ENCODE peak calls at places on chromosomes 12 and 14, in five cellular contexts. T is upper lobe of left lung, L is adrenal gland, J is ovary, S is vagina. D is an unnamed sample.

GRCh38 chr12:70277973-70278372 is 34.7 kb downstream of the CNOT2 start:
- DNase-seq in T (no peak), L (no peak), J (no peak), S (no peak), D (no peak)

GRCh38 chr12:56224954-56225353 is 812 bp downstream of the NABP2 start:
- DNase-seq in T (no peak), L (no peak), J (no peak), S (no peak), D (no peak)

GRCh38 chr12:45209784-45210183 is 6.1 kb upstream of the ANO6 start:
- DNase-seq in T (no peak), L (no peak), J (no peak), S (no peak), D (no peak)

GRCh38 chr12:80216890-80217559 is 117.7 kb downstream of the OTOGL start:
- DNase-seq in T (no peak), L (no peak), J (no peak), S (no peak), D (no peak)

GRCh38 chr12:101086490-101086889 is 123.5 kb downstream of the SLC5A8 start:
- DNase-seq in T (no peak), L (no peak), J (no peak), S (no peak), D (no peak)

GRCh38 chr14:102215522-102216250 is 76.0 kb downstream of the WDR20 start:
- DNase-seq in T (no peak), L (no peak), J (no peak), S (no peak), D (no peak)

GRCh38 chr12:54251667-54252284 is 28.1 kb downstream of the CBX5 start:
- DNase-seq in T (no peak), L (no peak), J (no peak), S (no peak), D (no peak)

GRCh38 chr14:56333361-56334279 is 215.4 kb downstream of the PELI2 start:
- DNase-seq in T (peak; percentile 36), L (no peak), J (no peak), S (no peak), D (no peak)

GRCh38 chr12:104602901-104603300 is 146.2 kb downstream of the CHST11 start:
- DNase-seq in T (no peak), L (no peak), J (no peak), S (no peak), D (no peak)

GRCh38 chr12:132972374-132972773 is 13.8 kb upstream of the ZNF26 start:
- DNase-seq in T (no peak), L (no peak), J (no peak), S (no peak), D (no peak)
- H3K9me3 ChIP-seq in T (no peaks in the 10 kb centered on the region), L (no peaks in the 10 kb centered on the region), J (peaks cover 9% of the 10 kb centered on the region), S (no peaks in the 10 kb centered on the region), D (no peaks in the 10 kb centered on the region)

GRCh38 chr14:35949933-35950332 is 123.8 kb downstream of the BRMS1L start:
- DNase-seq in T (no peak), L (no peak), J (no peak), S (no peak), D (no peak)
- TF ChIP-seq POLR2A in T (no peak), L (no peak), J (no peak), S (no peak), D (no peak)

GRCh38 chr14:104268295-104268694 is 129.9 kb downstream of the KIF26A start:
- DNase-seq in T (no peak), L (no peak), J (no peak), S (no peak), D (no peak)
- H3K9me3 ChIP-seq in T (no peaks in the 10 kb centered on the region), L (no peaks in the 10 kb centered on the region), J (no peaks in the 10 kb centered on the region), S (no peaks in the 10 kb centered on the region), D (no peaks in the 10 kb centered on the region)

DNA sequence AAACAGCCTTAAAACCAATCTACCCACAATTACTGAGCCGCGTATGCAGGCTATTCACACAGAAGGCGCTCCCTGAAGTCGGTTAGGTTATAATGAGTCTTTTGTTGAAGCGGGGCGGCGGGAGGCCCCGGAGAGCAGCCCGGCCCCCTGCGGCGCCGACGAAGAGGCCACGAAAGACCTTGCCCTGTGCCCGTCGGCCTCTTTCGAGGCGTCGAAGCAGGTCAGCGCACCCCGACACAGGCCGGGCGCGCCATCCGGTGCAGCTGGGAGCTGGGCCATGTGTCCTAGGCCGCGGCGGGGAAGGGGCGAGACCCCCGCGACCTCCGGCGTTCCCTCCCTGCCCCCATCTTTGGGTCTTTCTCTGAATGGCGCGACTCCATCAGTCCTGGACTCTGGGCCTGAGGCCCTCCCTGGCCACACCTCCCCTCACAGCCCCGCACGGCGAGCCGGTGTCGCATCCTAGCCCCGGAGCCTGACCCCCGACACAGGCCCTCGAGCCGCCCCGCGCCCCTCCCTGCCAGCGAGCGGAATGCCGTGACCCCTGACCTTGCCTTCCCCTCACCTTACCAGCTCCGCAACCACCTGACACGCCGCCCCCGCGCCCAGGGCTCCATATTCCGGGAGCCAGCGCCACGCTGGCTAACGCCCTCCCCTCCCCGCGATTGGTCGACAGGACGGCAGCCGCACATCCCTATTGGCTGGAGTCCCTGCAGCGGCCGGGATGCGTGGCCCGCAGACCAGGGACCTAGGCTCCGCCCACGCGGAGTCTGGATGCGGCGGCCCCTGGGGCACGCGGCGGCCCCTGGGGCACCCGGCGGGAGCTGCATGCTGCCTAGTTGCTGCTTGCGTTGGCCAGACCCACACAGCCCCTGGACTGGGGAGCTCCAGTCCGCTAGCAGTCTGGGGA is at the start of gene SLC11A2:
- DNase-seq in T (peak; percentile 98), L (peak; percentile 95), J (peak; percentile 94), S (peak; percentile 95), D (peak; percentile 97)
- TF ChIP-seq POLR2A in T (peak; percentile 91), L (peak; percentile 67), J (peak; percentile 43), S (peak; percentile 58), D (peak; percentile 59)

GRCh38 chr12:11635341-11635740 is 14.1 kb upstream of the ETV6 start:
- DNase-seq in T (no peak), L (no peak), J (no peak), S (no peak), D (no peak)

GRCh38 chr12:11633968-11634367 is 15.5 kb upstream of the ETV6 start:
- DNase-seq in T (no peak), L (no peak), J (no peak), S (no peak), D (no peak)

GRCh38 chr12:11631288-11631687 is 18.2 kb upstream of the ETV6 start:
- DNase-seq in T (no peak), L (no peak), J (no peak), S (no peak), D (no peak)

GRCh38 chr12:11628353-11628752 is 21.1 kb upstream of the ETV6 start:
- DNase-seq in T (no peak), L (no peak), J (no peak), S (no peak), D (no peak)

GRCh38 chr12:11630046-11630706 is 19.3 kb upstream of the ETV6 start:
- DNase-seq in T (no peak), L (peak; percentile 30), J (no peak), S (no peak), D (no peak)
- H3K9me3 ChIP-seq in T (no peaks in the 10 kb centered on the region), L (no peaks in the 10 kb centered on the region), J (no peaks in the 10 kb centered on the region), S (no peaks in the 10 kb centered on the region), D (no peaks in the 10 kb centered on the region)

DNA sequence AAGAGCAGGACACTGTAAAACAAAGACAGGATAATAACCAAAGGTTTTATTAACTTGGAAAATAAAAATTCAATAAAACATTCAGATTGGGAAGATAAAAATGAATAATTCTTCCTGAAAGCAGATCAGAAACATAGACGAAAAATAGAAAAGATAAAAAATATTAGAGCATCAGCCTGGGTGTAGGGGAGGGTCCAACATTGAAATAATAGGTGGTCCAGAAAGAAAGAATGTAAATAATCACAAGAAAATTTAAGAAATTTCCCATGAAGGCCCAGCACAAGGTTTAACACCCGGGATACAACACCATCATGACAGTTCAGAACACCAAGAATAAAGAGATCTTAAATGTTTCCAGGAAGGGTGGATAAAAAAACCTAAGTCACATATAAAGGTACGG is 31.0 kb upstream of the DICER1 start:
- DNase-seq in T (no peak), L (no peak), J (no peak), S (no peak), D (no peak)
- TF ChIP-seq POLR2A in T (no peak), L (no peak), J (no peak), S (no peak), D (no peak)

DNA sequence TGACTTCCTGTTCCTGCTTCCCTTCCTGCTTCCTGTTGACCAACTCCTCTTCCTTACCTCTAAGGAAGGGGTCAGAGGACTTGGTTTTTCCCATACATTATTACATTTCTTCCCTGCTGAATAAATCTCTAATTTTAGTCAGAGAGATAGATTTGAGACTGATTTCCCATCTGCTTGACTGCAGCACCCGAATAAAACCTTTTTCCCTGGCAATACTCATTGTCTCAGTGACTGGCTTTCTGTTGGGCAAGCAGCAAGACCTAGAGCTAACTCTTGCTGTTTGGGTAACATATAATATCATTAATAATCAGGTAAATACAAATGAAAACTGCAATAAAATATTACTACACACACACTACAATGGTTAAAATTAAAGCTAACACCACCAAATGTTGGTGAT is 132.2 kb downstream of the FSCB start:
- DNase-seq in T (no peak), L (no peak), J (no peak), S (no peak), D (no peak)
- H3K9me3 ChIP-seq in T (no peaks in the 10 kb centered on the region), L (no peaks in the 10 kb centered on the region), J (no peaks in the 10 kb centered on the region), S (no peaks in the 10 kb centered on the region), D (no peaks in the 10 kb centered on the region)

GRCh38 chr12:63779498-63780481 is at the start of gene RXYLT1:
- DNase-seq in T (peak; percentile 85), L (peak; percentile 89), J (peak; percentile 90), S (peak; percentile 89), D (peak; percentile 95)
- TF ChIP-seq POLR2A in T (peak; percentile 73), L (peak; percentile 73), J (peak; percentile 77), S (peak; percentile 56), D (no peak)

DNA sequence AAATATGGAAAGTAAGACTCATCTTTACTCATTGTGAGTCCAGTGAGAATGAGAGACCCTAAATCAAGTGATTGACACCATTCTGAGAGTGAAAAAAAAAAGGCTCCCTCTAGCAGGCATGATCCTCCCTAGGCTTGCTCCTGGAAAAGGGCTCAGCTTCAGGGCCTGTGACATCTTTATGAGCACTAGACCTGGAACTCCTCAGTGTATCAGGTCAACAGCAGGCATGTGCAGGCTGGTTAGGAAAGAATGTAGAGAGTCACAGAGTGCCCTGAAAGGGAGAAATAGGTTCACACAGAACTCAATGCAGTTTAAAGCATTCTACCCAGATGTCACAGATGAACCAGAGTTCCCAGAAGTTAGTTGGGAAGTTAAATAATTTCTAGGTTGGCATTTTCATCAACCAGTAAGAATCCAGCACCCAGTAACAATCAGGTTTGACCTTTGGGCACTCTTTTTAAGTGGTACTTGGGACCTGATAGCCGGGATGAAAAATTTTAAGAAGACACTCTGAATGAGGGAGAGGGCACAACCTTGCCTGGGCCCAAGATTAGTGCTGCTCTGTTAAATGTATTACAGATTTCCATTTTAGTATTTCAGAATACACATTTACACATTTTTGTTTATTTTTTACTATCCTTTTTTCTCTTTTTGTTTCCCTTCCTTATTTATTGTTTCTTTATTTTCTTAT is 828.8 kb downstream of the C12orf50 start:
- DNase-seq in T (no peak), L (no peak), J (no peak), S (no peak), D (no peak)
- H3K9me3 ChIP-seq in T (no peaks in the 10 kb centered on the region), L (no peaks in the 10 kb centered on the region), J (no peaks in the 10 kb centered on the region), S (no peaks in the 10 kb centered on the region), D (no peaks in the 10 kb centered on the region)